ENCODE peak calls at places on chromosomes 11 and 22, in seven cellular contexts. L, Y, J, W, T, O and N are unnamed samples.

GRCh38 chr22:45284705-45285305 is at the start of gene UPK3A:
- DNase-seq in W (peak), O (peak), T (peak), J (peak), Y (no peak), L (peak), N (no peak)

GRCh38 chr22:33467718-33468117 is 409.5 kb upstream of the SYN3 start:
- DNase-seq in O (no peak), T (no peak), W (no peak), J (no peak), L (no peak), Y (peak), N (no peak)

GRCh38 chr22:45503071-45503815 is 560 bp downstream of the FBLN1 start:
- DNase-seq in T (no peak), L (peak), O (no peak), W (no peak), J (peak), Y (no peak), N (peak)

GRCh38 chr11:122656073-122656630 is 630 bp downstream of the UBASH3B start:
- DNase-seq in O (peak), W (no peak), T (peak), L (peak), Y (no peak), J (peak), N (peak)

GRCh38 chr22:17734197-17734596 is 40.1 kb downstream of the BID start:
- DNase-seq in L (no peak), Y (no peak), W (no peak), O (no peak), T (no peak), J (peak), N (peak)

GRCh38 chr11:92329644-92330043 is 105.0 kb downstream of the FAT3 start:
- DNase-seq in J (no peak), O (no peak), T (no peak), W (no peak), L (no peak), Y (no peak), N (no peak)

GRCh38 chr11:11605181-11605580 is 16.6 kb downstream of the GALNT18 start:
- DNase-seq in T (no peak), O (no peak), W (no peak), J (no peak), L (no peak), Y (no peak), N (no peak)

GRCh38 chr11:84452211-84452610 is 1166.0 kb upstream of the CCDC90B start:
- DNase-seq in T (no peak), O (no peak), Y (no peak), J (no peak), L (no peak), W (no peak), N (no peak)

GRCh38 chr11:115504279-115505158 is at the start of gene CADM1:
- DNase-seq in Y (peak), W (peak), O (peak), J (peak), L (peak), T (peak), N (peak)

GRCh38 chr22:21446128-21446826 is 20.9 kb upstream of the TMEM191C start:
- DNase-seq in W (no peak), J (peak), T (no peak), O (peak), L (peak), Y (no peak), N (no peak)

GRCh38 chr11:69377953-69378302 is 84.0 kb downstream of the MYEOV start:
- DNase-seq in Y (no peak), T (peak), O (peak), J (peak), L (no peak), W (no peak), N (no peak)

GRCh38 chr11:117610045-117610444 is 187.0 kb downstream of the DSCAML1 start:
- DNase-seq in J (no peak), T (no peak), O (peak), W (no peak), Y (no peak), L (no peak), N (peak)

GRCh38 chr11:59918494-59918893 is 19.7 kb upstream of the OOSP1 start:
- DNase-seq in O (no peak), T (no peak), W (no peak), Y (no peak), J (no peak), L (no peak), N (no peak)

GRCh38 chr11:10930961-10931760 is 73.3 kb upstream of the ZBED5 start:
- DNase-seq in T (peak), L (peak), Y (no peak), J (peak), W (peak), O (peak), N (peak)

GRCh38 chr11:120331301-120331966 is 4.8 kb upstream of the ARHGEF12 start:
- DNase-seq in T (peak), J (no peak), W (no peak), O (no peak), Y (peak), L (no peak), N (no peak)

GRCh38 chr11:105244157-105244820 is 104.7 kb upstream of the CARD18 start:
- DNase-seq in T (no peak), J (peak), Y (peak), L (no peak), W (no peak), O (no peak), N (no peak)

GRCh38 chr11:93905384-93905783 is 55.0 kb upstream of the VSTM5 start:
- DNase-seq in T (no peak), W (no peak), J (no peak), O (no peak), L (no peak), Y (peak), N (no peak)

GRCh38 chr11:65355776-65356393 is 1.3 kb downstream of the TIGD3 start:
- DNase-seq in O (peak), Y (no peak), T (peak), L (peak), W (no peak), J (peak), N (no peak)

GRCh38 chr11:77198440-77198849 is 70.4 kb downstream of the MYO7A start:
- DNase-seq in J (peak), T (no peak), W (no peak), L (peak), O (peak), Y (peak), N (no peak)

GRCh38 chr11:43810929-43811596 is 69.6 kb upstream of the ALKBH3 start:
- DNase-seq in Y (no peak), W (no peak), L (no peak), O (no peak), J (no peak), T (no peak), N (no peak)

GRCh38 chr22:37604875-37605274 is 3.8 kb upstream of the GGA1 start:
- DNase-seq in J (no peak), L (no peak), T (no peak), O (no peak), W (no peak), Y (no peak), N (no peak)

GRCh38 chr22:46381142-46381541 is 45.6 kb downstream of the TRMU start:
- DNase-seq in Y (no peak), O (no peak), J (no peak), L (no peak), T (no peak), W (no peak), N (no peak)

GRCh38 chr11:128195057-128195751 is 392.2 kb downstream of the ETS1 start:
- DNase-seq in J (no peak), T (no peak), W (no peak), L (no peak), O (no peak), Y (no peak), N (no peak)

GRCh38 chr11:116707250-116707649 is 65.5 kb downstream of the BUD13 start:
- DNase-seq in T (no peak), Y (no peak), L (no peak), J (no peak), W (no peak), O (no peak), N (no peak)

GRCh38 chr22:28711341-28711740 is 30.3 kb downstream of the CHEK2 start:
- DNase-seq in W (no peak), T (no peak), L (no peak), J (no peak), O (no peak), Y (no peak), N (no peak)

GRCh38 chr22:30635273-30636225 is at the start of gene SLC35E4:
- DNase-seq in Y (peak), W (peak), T (peak), L (peak), J (peak), O (peak), N (peak)

GRCh38 chr11:128522063-128522942 is 65.1 kb downstream of the ETS1 start:
- DNase-seq in J (peak), W (peak), L (peak), O (peak), T (peak), Y (peak), N (peak)

GRCh38 chr11:104876838-104877500 is 21.3 kb downstream of the CASP12 start:
- DNase-seq in T (no peak), J (no peak), Y (no peak), L (no peak), O (no peak), W (no peak), N (no peak)

GRCh38 chr11:102476812-102477211 is 24.2 kb upstream of the TMEM123 start:
- DNase-seq in W (no peak), T (peak), L (no peak), J (no peak), O (no peak), Y (no peak), N (no peak)

GRCh38 chr11:95301497-95301896 is 70.5 kb upstream of the SESN3 start:
- DNase-seq in W (no peak), Y (peak), O (no peak), T (no peak), L (no peak), J (no peak), N (no peak)

GRCh38 chr11:86812981-86813380 is 12.6 kb downstream of the PRSS23 start:
- DNase-seq in O (no peak), T (no peak), J (no peak), L (no peak), W (no peak), Y (no peak), N (no peak)

GRCh38 chr11:123429851-123430735 is at the start of gene GRAMD1B:
- DNase-seq in Y (no peak), L (peak), O (no peak), T (peak), J (no peak), W (peak), N (peak)

GRCh38 chr11:33574366-33574765 is 126.3 kb downstream of the C11orf91 start:
- DNase-seq in L (no peak), J (no peak), O (no peak), W (no peak), T (no peak), Y (peak), N (no peak)

GRCh38 chr11:12845739-12846358 is 163.3 kb upstream of the RASSF10 start:
- DNase-seq in J (no peak), L (no peak), Y (peak), O (peak), W (peak), T (peak), N (no peak)

GRCh38 chr11:8813658-8814057 is 97.3 kb upstream of the AKIP1 start:
- DNase-seq in T (peak), J (peak), O (peak), Y (peak), W (peak), L (peak), N (peak)

GRCh38 chr11:112689851-112690250 is 271.4 kb upstream of the NCAM1 start:
- DNase-seq in J (no peak), O (no peak), T (no peak), W (no peak), L (no peak), Y (no peak), N (no peak)

GRCh38 chr11:78830277-78830676 is 255.6 kb upstream of the NARS2 start:
- DNase-seq in L (no peak), Y (no peak), J (no peak), T (no peak), W (no peak), O (no peak), N (no peak)

GRCh38 chr11:73176145-73176891 is 34.2 kb upstream of the FCHSD2 start:
- DNase-seq in T (no peak), Y (no peak), J (no peak), W (no peak), L (no peak), O (peak), N (no peak)

GRCh38 chr11:64094463-64095223 is 58.9 kb downstream of the FLRT1 start:
- DNase-seq in T (no peak), W (no peak), O (no peak), L (no peak), J (no peak), Y (peak), N (no peak)
- TF ChIP-seq CTCF in T (no peak), W (no peak), O (peak), L (peak), J (no peak), Y (no peak), N (no peak)

GRCh38 chr22:49930596-49931412 is 12.4 kb downstream of the CRELD2 start:
- DNase-seq in L (no peak), W (no peak), Y (peak), O (peak), T (peak), J (peak), N (peak)
- TF ChIP-seq CTCF in L (no peak), W (peak), Y (peak), O (peak), T (peak), J (peak), N (peak)

DNA sequence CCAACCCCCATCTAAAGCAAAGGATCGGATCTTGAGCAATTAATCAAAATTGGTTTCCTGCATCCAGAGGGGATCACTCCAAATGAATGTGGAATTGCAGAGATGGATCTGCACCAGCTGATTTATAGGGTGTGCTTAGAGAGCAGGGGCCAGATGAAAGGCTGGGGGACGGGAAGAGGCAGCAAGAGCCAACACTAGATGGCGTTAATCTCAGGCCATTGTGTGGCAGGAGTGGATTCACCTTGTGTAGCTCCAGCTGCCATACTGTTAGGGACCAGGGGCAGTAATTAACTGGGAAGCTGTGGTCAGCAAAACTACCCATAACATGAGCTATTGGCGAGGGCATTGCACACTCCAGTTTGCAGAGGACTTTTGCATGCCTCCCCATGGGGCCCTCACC is 35.6 kb downstream of the SERPINH1 start:
- DNase-seq in Y (no peak), T (no peak), W (no peak), J (no peak), L (no peak), O (no peak), N (peak)
- TF ChIP-seq CTCF in Y (peak), T (peak), W (peak), J (no peak), L (peak), O (peak), N (peak)

GRCh38 chr22:35138521-35138920 is 72.6 kb downstream of the ISX start:
- DNase-seq in W (no peak), J (no peak), Y (no peak), T (no peak), L (no peak), O (no peak), N (no peak)

GRCh38 chr22:35135165-35135564 is 69.2 kb downstream of the ISX start:
- DNase-seq in J (no peak), O (no peak), T (no peak), Y (no peak), L (peak), W (no peak), N (no peak)

GRCh38 chr22:35140879-35141745 is 75.2 kb downstream of the ISX start:
- DNase-seq in L (peak), W (no peak), Y (no peak), J (no peak), O (no peak), T (no peak), N (peak)
- TF ChIP-seq CTCF in L (peak), W (peak), Y (no peak), J (no peak), O (no peak), T (no peak), N (peak)

GRCh38 chr11:3942160-3942955 is 86.9 kb downstream of the STIM1 start:
- DNase-seq in W (no peak), Y (no peak), T (no peak), O (no peak), L (no peak), J (no peak), N (no peak)

GRCh38 chr11:3939211-3939610 is 83.7 kb downstream of the STIM1 start:
- DNase-seq in O (no peak), W (no peak), Y (no peak), L (no peak), T (no peak), J (no peak), N (no peak)

GRCh38 chr11:3936517-3936916 is 81.1 kb downstream of the STIM1 start:
- DNase-seq in L (no peak), O (no peak), W (no peak), J (no peak), T (no peak), Y (no peak), N (no peak)

GRCh38 chr11:3942956-3943497 is 87.6 kb downstream of the STIM1 start:
- DNase-seq in J (no peak), W (no peak), T (no peak), L (no peak), O (no peak), Y (no peak), N (no peak)

GRCh38 chr11:3939651-3940190 is 84.3 kb downstream of the STIM1 start:
- DNase-seq in L (no peak), J (no peak), W (no peak), O (no peak), Y (no peak), T (no peak), N (no peak)
- TF ChIP-seq CTCF in L (no peak), J (no peak), W (no peak), O (no peak), Y (no peak), T (no peak), N (no peak)

DNA sequence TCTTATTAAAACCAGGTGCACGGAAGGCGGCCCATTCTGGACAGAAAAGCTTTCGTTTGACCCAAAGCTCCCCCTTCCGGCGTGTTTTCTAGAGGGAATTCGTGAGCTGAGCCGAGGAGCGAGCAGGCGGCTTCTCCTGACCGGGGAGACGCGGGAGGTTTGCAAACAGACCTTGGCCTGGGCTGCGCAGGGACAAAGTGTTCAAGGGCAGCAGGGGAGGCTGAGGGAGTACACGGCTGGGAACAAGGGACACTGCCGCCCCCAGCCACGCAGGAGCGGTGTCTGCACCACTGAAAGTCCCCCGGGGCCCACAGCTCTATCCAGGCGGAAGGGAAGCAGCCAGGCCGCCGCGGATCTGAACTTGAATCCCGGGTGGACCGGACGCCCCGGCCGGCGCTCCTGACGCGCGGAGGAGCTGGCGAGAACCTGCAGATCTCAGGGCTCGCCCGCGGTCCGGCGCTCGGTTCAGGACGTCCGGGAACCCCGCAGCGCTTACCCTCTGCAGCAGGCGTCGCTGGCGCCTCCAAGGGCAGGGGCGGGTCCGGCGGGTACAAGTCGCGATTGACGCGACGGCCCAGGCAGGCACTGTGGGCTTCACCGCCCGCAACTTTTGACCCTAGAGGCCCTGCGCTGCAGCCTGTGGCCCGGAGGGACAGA is 101.9 kb downstream of the WT1 start:
- DNase-seq in Y (peak), J (peak), O (peak), T (peak), L (peak), W (peak), N (peak)
- TF ChIP-seq CTCF in Y (peak), J (no peak), O (peak), T (peak), L (peak), W (peak), N (peak)

GRCh38 chr11:45843158-45843924 is 3.9 kb upstream of the CRY2 start:
- DNase-seq in J (peak), W (peak), Y (peak), T (peak), O (peak), L (peak), N (peak)
- TF ChIP-seq CTCF in J (peak), W (peak), Y (peak), T (peak), O (peak), L (peak), N (peak)

GRCh38 chr11:121334973-121335711 is 42.6 kb downstream of the SC5D start:
- DNase-seq in O (no peak), T (no peak), L (no peak), J (no peak), W (no peak), Y (no peak), N (no peak)
- TF ChIP-seq CTCF in O (peak), T (peak), L (peak), J (no peak), W (no peak), Y (peak), N (no peak)

DNA sequence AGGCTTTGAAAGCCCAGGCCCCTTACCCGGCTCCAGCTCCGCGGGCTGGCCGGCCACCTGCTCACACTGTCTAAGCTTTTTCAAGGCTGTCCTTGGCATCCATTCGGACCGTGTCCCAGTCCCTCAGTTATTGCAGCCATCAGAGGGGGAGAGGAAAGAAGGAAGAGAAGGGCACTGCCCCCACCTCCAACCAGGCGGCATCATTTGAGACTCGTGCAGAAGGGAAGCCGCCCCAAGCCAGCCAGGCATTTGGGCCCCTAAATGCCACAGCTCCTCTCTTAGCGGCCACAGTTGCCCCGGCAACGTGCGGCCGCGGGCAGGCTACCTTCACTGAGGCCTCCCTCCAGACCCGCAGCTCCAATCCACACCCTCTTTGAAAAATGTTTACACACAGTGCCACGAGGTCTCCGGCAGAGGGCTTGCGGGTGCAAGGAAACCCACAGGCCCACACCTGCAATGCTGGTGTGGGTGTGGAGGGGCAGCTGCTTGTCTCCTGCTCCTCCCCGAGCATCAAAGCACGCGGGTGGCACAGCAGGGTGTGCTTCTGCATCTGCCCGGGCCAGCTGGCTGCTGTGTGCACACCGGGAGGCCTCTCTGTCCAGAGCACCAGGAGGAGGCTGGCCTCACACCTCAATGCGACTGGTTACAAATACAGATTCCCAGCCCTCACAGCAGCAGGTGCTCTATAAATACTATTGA is 124.4 kb downstream of the CTTN start:
- DNase-seq in Y (no peak), J (no peak), L (peak), O (no peak), T (no peak), W (no peak), N (no peak)
- TF ChIP-seq CTCF in Y (no peak), J (no peak), L (no peak), O (no peak), T (no peak), W (peak), N (no peak)